ENCODE peak calls at places on chromosome 13, in eight cellular contexts. J is heart right ventricle, P is HTR-8/SVneo, V is AG08395, K is anterior cingulate cortex, I is EH, Z is A172, S is keratinocyte. Y is an unnamed sample.

GRCh38 chr13:99703908-99704307 is 202.6 kb downstream of the TM9SF2 start:
- DNase-seq in J (no peak), P (no peak), V (no peak), K (no peak), I (no peak), Z (no peak), S (no peak), Y (no peak)

GRCh38 chr13:52723181-52723580 is 16.4 kb downstream of the CNMD start:
- DNase-seq in J (no peak), P (no peak), V (no peak), K (no peak), I (no peak), Z (no peak), S (no peak), Y (no peak)

GRCh38 chr13:95896302-95896701 is 156.9 kb downstream of the UGGT2 start:
- DNase-seq in J (no peak), P (no peak), V (no peak), K (no peak), I (peak; percentile 35), Z (peak; percentile 46), S (no peak), Y (no peak)

GRCh38 chr13:31367410-31367809 is 167.6 kb downstream of the B3GLCT start:
- DNase-seq in J (no peak), P (no peak), V (no peak), K (no peak), I (no peak), Z (no peak), S (no peak), Y (no peak)

GRCh38 chr13:111313911-111314425 is 6.5 kb upstream of the TEX29 start:
- DNase-seq in J (no peak), P (no peak), V (no peak), K (no peak), I (no peak), Z (no peak), S (no peak), Y (no peak)

GRCh38 chr13:43544011-43544410 is 242.8 kb downstream of the ENOX1 start:
- DNase-seq in J (no peak), P (no peak), V (no peak), K (no peak), I (peak; percentile 52), Z (peak; percentile 55), S (no peak), Y (no peak)

GRCh38 chr13:61029064-61029463 is 386.6 kb downstream of the PCDH20 start:
- DNase-seq in J (no peak), P (no peak), V (no peak), K (no peak), I (no peak), Z (no peak), S (no peak), Y (no peak)

GRCh38 chr13:73601708-73602107 is 532.5 kb downstream of the KLF12 start:
- DNase-seq in J (no peak), P (no peak), V (no peak), K (no peak), I (no peak), Z (no peak), S (no peak), Y (no peak)

GRCh38 chr13:98172570-98173405 is 4.3 kb downstream of the RNF113B start:
- DNase-seq in J (no peak), P (no peak), V (peak; percentile 28), K (no peak), I (peak; percentile 46), Z (peak; percentile 19), S (no peak), Y (no peak)

GRCh38 chr13:45331981-45332830 is 8.8 kb downstream of the TPT1 start:
- DNase-seq in J (no peak), P (no peak), V (peak; percentile 82), K (no peak), I (peak; percentile 97), Z (peak; percentile 65), S (peak; percentile 68), Y (no peak)

GRCh38 chr13:89490661-89491060 is 1819.5 kb downstream of the SLITRK5 start:
- DNase-seq in J (no peak), P (no peak), V (no peak), K (no peak), I (no peak), Z (no peak), S (no peak), Y (no peak)

GRCh38 chr13:30835442-30835841 is 70.6 kb upstream of the MEDAG start:
- DNase-seq in J (no peak), P (no peak), V (no peak), K (no peak), I (peak; percentile 38), Z (no peak), S (no peak), Y (no peak)

GRCh38 chr13:29516880-29517279 is 78.6 kb downstream of the SLC7A1 start:
- DNase-seq in J (no peak), P (no peak), V (no peak), K (no peak), I (no peak), Z (no peak), S (no peak), Y (no peak)

GRCh38 chr13:37442996-37443395 is 155.6 kb downstream of the POSTN start:
- DNase-seq in J (no peak), P (no peak), V (no peak), K (no peak), I (no peak), Z (no peak), S (no peak), Y (no peak)

GRCh38 chr13:114102521-114103288 is 29.7 kb downstream of the RASA3 start:
- DNase-seq in J (no peak), P (no peak), V (no peak), K (no peak), I (no peak), Z (no peak), S (no peak), Y (no peak)

GRCh38 chr13:75357576-75358295 is 124.2 kb downstream of the TBC1D4 start:
- DNase-seq in J (no peak), P (peak; percentile 12), V (peak; percentile 40), K (no peak), I (peak; percentile 60), Z (peak; percentile 67), S (no peak), Y (no peak)

GRCh38 chr13:60654405-60654804 is 257.4 kb downstream of the TDRD3 start:
- DNase-seq in J (peak; percentile 23), P (peak; percentile 1), V (peak; percentile 13), K (peak; percentile 3), I (no peak), Z (peak; percentile 35), S (no peak), Y (no peak)

GRCh38 chr13:81133066-81133465 is 792.1 kb upstream of the SPRY2 start:
- DNase-seq in J (no peak), P (no peak), V (no peak), K (no peak), I (no peak), Z (peak; percentile 44), S (peak; percentile 19), Y (no peak)

GRCh38 chr13:19910336-19911072 is 47.1 kb upstream of the ZMYM5 start:
- DNase-seq in J (no peak), P (no peak), V (peak; percentile 22), K (no peak), I (peak; percentile 33), Z (peak; percentile 86), S (peak; percentile 53), Y (no peak)

GRCh38 chr13:70087247-70087646 is 20.4 kb upstream of the ATXN8OS start:
- DNase-seq in J (no peak), P (no peak), V (no peak), K (no peak), I (no peak), Z (no peak), S (no peak), Y (no peak)

GRCh38 chr13:51935326-51936171 is 73.8 kb downstream of the CCDC70 start:
- DNase-seq in J (no peak), P (peak; percentile 8), V (peak; percentile 21), K (no peak), I (peak; percentile 19), Z (peak; percentile 33), S (no peak), Y (peak; percentile 40)

GRCh38 chr13:102402292-102402691 is 444 bp upstream of the FGF14 start:
- DNase-seq in J (peak; percentile 42), P (no peak), V (peak; percentile 9), K (peak; percentile 24), I (peak; percentile 9), Z (peak; percentile 31), S (no peak), Y (peak; percentile 75)

GRCh38 chr13:44347905-44348304 is 25.7 kb upstream of the SERP2 start:
- DNase-seq in J (no peak), P (no peak), V (peak; percentile 46), K (no peak), I (peak; percentile 40), Z (no peak), S (no peak), Y (no peak)

GRCh38 chr13:21583496-21583895 is 20.5 kb downstream of the MICU2 start:
- DNase-seq in J (no peak), P (peak; percentile 29), V (peak; percentile 14), K (no peak), I (peak; percentile 74), Z (peak; percentile 30), S (no peak), Y (no peak)

GRCh38 chr13:68976287-68976686 is 1131.3 kb upstream of the ATXN8OS start:
- DNase-seq in J (no peak), P (no peak), V (no peak), K (no peak), I (no peak), Z (no peak), S (no peak), Y (no peak)

GRCh38 chr13:26785845-26786630 is 25.5 kb upstream of the GPR12 start:
- DNase-seq in J (peak; percentile 14), P (no peak), V (no peak), K (no peak), I (peak; percentile 54), Z (peak; percentile 13), S (no peak), Y (no peak)

Y was measured in putamen.